ENCODE peak calls at places on chromosomes 7 and 10, in four cellular contexts. S is stimulated activated CD4-positive, alpha-beta T cell treated with anti-CD3 and anti-CD28 coated beads, Interleukin-4, amount 100 ng/mL, for 4 hours; P is CD4-positive, alpha-beta memory T cell; Y is AG09319. X is an unnamed sample.

GRCh38 chr10:91551856-91552255 is 81.0 kb downstream of the PPP1R3C start:
- DNase-seq in P (no peak), S (no peak), Y (no peak), X (peak)

GRCh38 chr7:100685049-100685605 is 8.9 kb downstream of the GIGYF1 start:
- DNase-seq in S (no peak), P (no peak), Y (no peak), X (no peak)

GRCh38 chr10:110368002-110368401 is 63.3 kb upstream of the SMNDC1 start:
- DNase-seq in Y (no peak), S (no peak), P (no peak), X (no peak)

GRCh38 chr7:22179442-22179879 is 177.5 kb downstream of the RAPGEF5 start:
- DNase-seq in P (no peak), S (no peak), Y (no peak), X (no peak)

GRCh38 chr7:117385340-117386124 is 41.8 kb downstream of the ASZ1 start:
- DNase-seq in Y (no peak), S (no peak), P (no peak), X (peak)

GRCh38 chr10:62709200-62709599 is 95.3 kb upstream of the ADO start:
- DNase-seq in S (no peak), P (no peak), Y (no peak), X (no peak)

GRCh38 chr10:58712982-58713381 is 200.3 kb downstream of the BICC1 start:
- DNase-seq in P (no peak), Y (no peak), S (no peak), X (no peak)

GRCh38 chr7:44671069-44671468 is 64.6 kb downstream of the OGDH start:
- DNase-seq in Y (no peak), P (no peak), S (no peak), X (no peak)